ENCODE peak calls at places on chromosome 12, in ten cellular contexts. L is HEK293T; R is RWPE2; C is mucosa of gallbladder; M is stimulated activated CD4-positive, alpha-beta T cell treated with anti-CD3 and anti-CD28 coated beads, Interleukin-15, amount 100 ng/mL, for 24 hours; H is RCC 7860; F is activated naive CD4-positive, alpha-beta T cell; S is right cardiac atrium; P is iris pigment epithelial cell; B is neural progenitor cell. W is an unnamed sample.

GRCh38 chr12:1494856-1495255 is 99.5 kb downstream of the FBXL14 start:
- DNase-seq in H (no peak), P (no peak), M (no peak), L (no peak), F (no peak), B (no peak), R (no peak), S (no peak), C (no peak), W (no peak)

GRCh38 chr12:57526477-57527126 is 4.0 kb downstream of the MBD6 start:
- DNase-seq in P (no peak), R (no peak), C (no peak), M (no peak), S (no peak), F (no peak), B (no peak), L (no peak), H (no peak), W (no peak)

GRCh38 chr12:1595026-1595561 is 713 bp upstream of the FBXL14 start:
- DNase-seq in B (peak), H (no peak), F (no peak), L (no peak), M (no peak), R (no peak), S (no peak), P (no peak), C (peak), W (no peak)

GRCh38 chr12:109627633-109628032 is 54.0 kb downstream of the MVK start:
- DNase-seq in L (no peak), P (no peak), R (no peak), M (no peak), S (no peak), F (no peak), B (no peak), H (peak), C (no peak), W (no peak)

GRCh38 chr12:75488553-75488952 is 8.0 kb downstream of the GLIPR1 start:
- DNase-seq in B (peak), P (peak), H (peak), L (peak), S (peak), M (no peak), R (no peak), C (peak), F (no peak), W (no peak)

GRCh38 chr12:108312073-108312884 is 26.8 kb downstream of the CMKLR1 start:
- DNase-seq in M (no peak), B (no peak), L (no peak), P (no peak), H (no peak), F (no peak), C (no peak), R (no peak), S (no peak), W (no peak)

GRCh38 chr12:6853626-6854025 is 1.7 kb downstream of the USP5 start:
- DNase-seq in M (no peak), B (no peak), F (no peak), H (no peak), P (no peak), L (no peak), R (no peak), S (no peak), C (no peak), W (no peak)

GRCh38 chr12:1297639-1298038 is 296.7 kb downstream of the FBXL14 start:
- DNase-seq in P (peak), S (no peak), B (no peak), L (no peak), F (no peak), R (no peak), M (no peak), H (no peak), C (no peak), W (no peak)

GRCh38 chr12:43453761-43454160 is 98.2 kb downstream of the ADAMTS20 start:
- DNase-seq in S (no peak), M (no peak), H (no peak), F (no peak), R (no peak), B (no peak), C (no peak), P (no peak), L (no peak), W (no peak)

GRCh38 chr12:12722351-12723146 is 5.4 kb downstream of the CDKN1B start:
- DNase-seq in M (no peak), L (no peak), H (peak), P (no peak), F (no peak), S (no peak), B (no peak), C (no peak), R (no peak), W (no peak)

GRCh38 chr12:68350753-68351152 is 18.6 kb upstream of the MDM1 start:
- DNase-seq in B (no peak), P (peak), C (no peak), S (no peak), F (no peak), M (no peak), L (no peak), R (no peak), H (peak), W (no peak)

GRCh38 chr12:2559931-2560715 is 234.6 kb upstream of the FKBP4 start:
- DNase-seq in H (no peak), B (no peak), M (no peak), F (no peak), P (no peak), R (no peak), S (no peak), L (no peak), C (no peak), W (no peak)

GRCh38 chr12:33634544-33634943 is 194.9 kb upstream of the SYT10 start:
- DNase-seq in F (no peak), H (no peak), B (no peak), C (no peak), S (no peak), P (no peak), M (no peak), R (no peak), L (no peak), W (no peak)

GRCh38 chr12:57111046-57111698 is at the start of gene STAT6:
- DNase-seq in S (peak), M (peak), H (peak), B (peak), P (peak), L (peak), F (peak), C (peak), R (no peak), W (peak)

GRCh38 chr12:85441740-85442139 is 161.7 kb downstream of the ALX1 start:
- DNase-seq in R (no peak), L (no peak), C (no peak), B (peak), F (no peak), P (peak), M (no peak), H (no peak), S (no peak), W (no peak)

GRCh38 chr12:110029290-110029689 is 19.0 kb downstream of the C12orf76 start:
- DNase-seq in S (no peak), M (no peak), R (no peak), C (no peak), L (no peak), H (no peak), F (no peak), P (no peak), B (no peak), W (no peak)

GRCh38 chr12:3252416-3252815 is 175.2 kb downstream of the TSPAN9 start:
- DNase-seq in M (no peak), B (no peak), H (no peak), S (peak), R (no peak), F (no peak), C (peak), P (peak), L (no peak), W (peak)

GRCh38 chr12:8912910-8913309 is 1.4 kb upstream of the PHC1 start:
- DNase-seq in R (no peak), M (peak), L (peak), F (no peak), C (peak), S (no peak), B (peak), P (no peak), H (no peak), W (no peak)

GRCh38 chr12:1822699-1823098 is 2.3 kb downstream of the LRTM2 start:
- DNase-seq in F (no peak), L (no peak), P (no peak), C (no peak), B (no peak), M (no peak), H (no peak), R (no peak), S (peak), W (no peak)

GRCh38 chr12:89390802-89391673 is 38.7 kb upstream of the DUSP6 start:
- DNase-seq in P (peak), M (peak), F (no peak), B (no peak), L (no peak), H (peak), S (no peak), R (no peak), C (peak), W (no peak)

GRCh38 chr12:49366652-49367380 is 446 bp upstream of the SPATS2 start:
- DNase-seq in C (peak), F (peak), M (peak), L (peak), P (peak), H (peak), S (peak), B (peak), R (peak), W (peak)

W was measured in frontal cortex.